ENCODE peak calls at places on chromosomes 7 and 10, in six cellular contexts. One of them, this sample, is unnamed.

GRCh38 chr10:130403153-130403890 is 267.1 kb downstream of the GLRX3 start:
- DNase-seq in A549: no peak
- DNase-seq in GM12878: no peak
- DNase-seq in HepG2: no peak
- DNase-seq in K562: no peak
- DNase-seq in endothelial cell of umbilical vein: no peak
- DNase-seq in this sample: no peak

GRCh38 chr10:87089746-87090145 is 4.9 kb downstream of the GLUD1 start:
- DNase-seq in A549: no peak
- DNase-seq in GM12878: no peak
- DNase-seq in HepG2: no peak
- DNase-seq in K562: no peak
- DNase-seq in endothelial cell of umbilical vein: no peak
- DNase-seq in this sample: no peak

GRCh38 chr7:98930921-98931320 is 52.6 kb downstream of the TRRAP start:
- DNase-seq in A549: no peak
- DNase-seq in GM12878: peak
- DNase-seq in HepG2: no peak
- DNase-seq in K562: no peak
- DNase-seq in endothelial cell of umbilical vein: peak
- DNase-seq in this sample: no peak

GRCh38 chr7:50791363-50791762 is 8.7 kb upstream of the GRB10 start:
- DNase-seq in A549: no peak
- DNase-seq in GM12878: no peak
- DNase-seq in HepG2: no peak
- DNase-seq in K562: peak
- DNase-seq in endothelial cell of umbilical vein: no peak
- DNase-seq in this sample: peak

GRCh38 chr10:71244638-71245419 is 32.5 kb downstream of the UNC5B start:
- DNase-seq in A549: no peak
- DNase-seq in GM12878: no peak
- DNase-seq in HepG2: no peak
- DNase-seq in K562: no peak
- DNase-seq in endothelial cell of umbilical vein: peak
- DNase-seq in this sample: no peak

GRCh38 chr10:2876032-2876431 is 191.3 kb upstream of the PFKP start:
- DNase-seq in A549: no peak
- DNase-seq in GM12878: no peak
- DNase-seq in HepG2: no peak
- DNase-seq in K562: no peak
- DNase-seq in endothelial cell of umbilical vein: no peak
- DNase-seq in this sample: no peak

GRCh38 chr7:112982441-112983063 is 104.1 kb downstream of the GPR85 start:
- DNase-seq in A549: no peak
- DNase-seq in GM12878: no peak
- DNase-seq in HepG2: no peak
- DNase-seq in K562: no peak
- DNase-seq in endothelial cell of umbilical vein: no peak
- DNase-seq in this sample: no peak

GRCh38 chr7:13414181-13414580 is 575.3 kb downstream of the ETV1 start:
- DNase-seq in A549: no peak
- DNase-seq in GM12878: no peak
- DNase-seq in HepG2: no peak
- DNase-seq in K562: no peak
- DNase-seq in endothelial cell of umbilical vein: no peak
- DNase-seq in this sample: no peak

GRCh38 chr10:67668448-67668847 is 27.5 kb downstream of the CTNNA3 start:
- DNase-seq in A549: no peak
- DNase-seq in GM12878: no peak
- DNase-seq in HepG2: peak
- DNase-seq in K562: no peak
- DNase-seq in endothelial cell of umbilical vein: peak
- DNase-seq in this sample: no peak

GRCh38 chr10:51073461-51074237 is 638 bp upstream of the PRKG1 start:
- DNase-seq in A549: no peak
- DNase-seq in GM12878: no peak
- DNase-seq in HepG2: no peak
- DNase-seq in K562: peak
- DNase-seq in endothelial cell of umbilical vein: no peak
- DNase-seq in this sample: no peak

GRCh38 chr7:133662276-133662675 is 409.4 kb downstream of the EXOC4 start:
- DNase-seq in A549: no peak
- DNase-seq in GM12878: no peak
- DNase-seq in HepG2: no peak
- DNase-seq in K562: no peak
- DNase-seq in endothelial cell of umbilical vein: no peak
- DNase-seq in this sample: no peak

GRCh38 chr7:114722562-114722961 is 199.3 kb upstream of the MDFIC start:
- DNase-seq in A549: no peak
- DNase-seq in GM12878: no peak
- DNase-seq in HepG2: no peak
- DNase-seq in K562: no peak
- DNase-seq in endothelial cell of umbilical vein: no peak
- DNase-seq in this sample: no peak

GRCh38 chr10:35300063-35300699 is 36.1 kb upstream of the CCNY start:
- DNase-seq in A549: peak
- DNase-seq in GM12878: peak
- DNase-seq in HepG2: no peak
- DNase-seq in K562: peak
- DNase-seq in endothelial cell of umbilical vein: no peak
- DNase-seq in this sample: no peak

GRCh38 chr7:44277851-44278250 is 47.5 kb downstream of the CAMK2B start:
- DNase-seq in A549: no peak
- DNase-seq in GM12878: no peak
- DNase-seq in HepG2: no peak
- DNase-seq in K562: no peak
- DNase-seq in endothelial cell of umbilical vein: no peak
- DNase-seq in this sample: no peak

GRCh38 chr7:48390381-48391327 is 219.4 kb downstream of the ABCA13 start:
- DNase-seq in A549: no peak
- DNase-seq in GM12878: no peak
- DNase-seq in HepG2: no peak
- DNase-seq in K562: no peak
- DNase-seq in endothelial cell of umbilical vein: no peak
- DNase-seq in this sample: peak

GRCh38 chr10:117221156-117221711 is 19.7 kb upstream of the SLC18A2 start:
- DNase-seq in A549: peak
- DNase-seq in GM12878: no peak
- DNase-seq in HepG2: peak
- DNase-seq in K562: no peak
- DNase-seq in endothelial cell of umbilical vein: no peak
- DNase-seq in this sample: peak

GRCh38 chr7:92914645-92915044 is 78.3 kb upstream of the CDK6 start:
- DNase-seq in A549: no peak
- DNase-seq in GM12878: no peak
- DNase-seq in HepG2: no peak
- DNase-seq in K562: peak
- DNase-seq in endothelial cell of umbilical vein: no peak
- DNase-seq in this sample: no peak

GRCh38 chr10:32104622-32105509 is 48.6 kb upstream of the KIF5B start:
- DNase-seq in A549: no peak
- DNase-seq in GM12878: no peak
- DNase-seq in HepG2: peak
- DNase-seq in K562: no peak
- DNase-seq in endothelial cell of umbilical vein: no peak
- DNase-seq in this sample: no peak

GRCh38 chr7:138396251-138397070 is 63.6 kb upstream of the TRIM24 start:
- DNase-seq in A549: peak
- DNase-seq in GM12878: peak
- DNase-seq in HepG2: peak
- DNase-seq in K562: no peak
- DNase-seq in endothelial cell of umbilical vein: no peak
- DNase-seq in this sample: no peak

GRCh38 chr7:128116740-128117139 is 85.5 kb upstream of the LRRC4 start:
- DNase-seq in A549: no peak
- DNase-seq in GM12878: no peak
- DNase-seq in HepG2: peak
- DNase-seq in K562: no peak
- DNase-seq in endothelial cell of umbilical vein: no peak
- DNase-seq in this sample: no peak

GRCh38 chr10:55203319-55203718 is 402.3 kb upstream of the PCDH15 start:
- DNase-seq in A549: no peak
- DNase-seq in GM12878: no peak
- DNase-seq in HepG2: no peak
- DNase-seq in K562: no peak
- DNase-seq in endothelial cell of umbilical vein: no peak
- DNase-seq in this sample: no peak

DNA sequence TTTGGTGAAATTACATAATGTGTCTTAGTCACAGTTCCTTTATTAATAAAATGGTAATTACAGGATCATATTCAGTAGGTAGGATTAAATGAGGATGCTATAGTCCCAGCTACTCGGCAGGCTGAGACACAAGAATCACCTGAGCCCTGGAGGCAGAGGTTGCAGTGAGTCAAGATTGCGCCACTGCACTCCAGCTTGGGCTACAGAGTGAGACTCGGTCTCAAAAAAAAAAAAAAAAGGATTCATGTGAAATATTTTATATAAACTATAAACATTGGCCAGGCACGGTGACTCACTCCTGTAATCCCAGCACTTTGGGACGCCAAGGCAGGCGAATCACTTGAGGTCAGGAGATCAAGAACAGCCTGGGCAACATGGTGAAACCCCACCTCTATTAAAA is 197.9 kb downstream of the IMMP2L start:
- DNase-seq in A549: no peak
- DNase-seq in GM12878: no peak
- DNase-seq in HepG2: no peak
- DNase-seq in K562: no peak
- DNase-seq in endothelial cell of umbilical vein: no peak
- DNase-seq in this sample: no peak
- TF ChIP-seq MYC in A549: no peak
- TF ChIP-seq MYC in GM12878: no peak
- TF ChIP-seq MYC in HepG2: no peak
- TF ChIP-seq MYC in K562: no peak
- TF ChIP-seq MYC in endothelial cell of umbilical vein: no peak
- TF ChIP-seq MYC in this sample: no peak

GRCh38 chr10:48672596-48673255 is 11.9 kb upstream of the WDFY4 start:
- DNase-seq in A549: no peak
- DNase-seq in GM12878: peak
- DNase-seq in HepG2: no peak
- DNase-seq in K562: no peak
- DNase-seq in endothelial cell of umbilical vein: no peak
- DNase-seq in this sample: no peak

GRCh38 chr10:48670978-48671913 is 13.4 kb upstream of the WDFY4 start:
- DNase-seq in A549: no peak
- DNase-seq in GM12878: no peak
- DNase-seq in HepG2: no peak
- DNase-seq in K562: no peak
- DNase-seq in endothelial cell of umbilical vein: no peak
- DNase-seq in this sample: no peak

GRCh38 chr10:48671914-48672595 is 12.6 kb upstream of the WDFY4 start:
- DNase-seq in A549: no peak
- DNase-seq in GM12878: peak
- DNase-seq in HepG2: no peak
- DNase-seq in K562: no peak
- DNase-seq in endothelial cell of umbilical vein: no peak
- DNase-seq in this sample: no peak

DNA sequence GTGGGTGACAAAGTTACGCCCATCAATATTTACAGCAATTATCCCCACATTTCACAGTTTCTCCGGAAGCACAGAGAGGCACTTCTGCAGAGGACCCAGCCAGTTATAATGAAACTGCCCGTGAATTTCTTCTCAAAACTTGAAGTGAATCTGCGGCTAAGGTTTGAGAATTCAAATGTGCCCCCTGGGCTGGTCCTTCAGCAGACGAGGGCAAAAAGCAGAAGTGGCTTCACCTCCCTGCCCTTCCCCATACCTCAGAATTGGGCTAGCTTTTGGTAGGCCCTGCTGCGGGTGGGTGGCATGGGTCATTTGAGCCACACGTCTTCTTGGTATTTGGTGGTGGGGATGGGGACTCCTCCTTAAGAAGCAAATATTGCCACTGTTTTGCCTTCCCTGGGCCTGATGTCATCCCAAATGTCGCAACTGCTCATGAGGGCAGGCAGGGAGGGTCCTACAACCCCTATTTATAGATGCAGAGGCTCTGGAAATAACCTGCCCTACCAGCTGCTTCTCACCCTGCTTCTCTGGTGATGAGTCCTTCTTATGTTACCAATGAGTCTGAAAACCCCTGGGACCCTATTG is 16.6 kb upstream of the WDFY4 start:
- DNase-seq in A549: no peak
- DNase-seq in GM12878: peak
- DNase-seq in HepG2: no peak
- DNase-seq in K562: no peak
- DNase-seq in endothelial cell of umbilical vein: no peak
- DNase-seq in this sample: peak
- TF ChIP-seq POLR2A in A549: no peak
- TF ChIP-seq POLR2A in GM12878: no peak
- TF ChIP-seq POLR2A in HepG2: no peak
- TF ChIP-seq POLR2A in K562: no peak
- TF ChIP-seq POLR2A in endothelial cell of umbilical vein: no peak
- TF ChIP-seq POLR2A in this sample: no peak

DNA sequence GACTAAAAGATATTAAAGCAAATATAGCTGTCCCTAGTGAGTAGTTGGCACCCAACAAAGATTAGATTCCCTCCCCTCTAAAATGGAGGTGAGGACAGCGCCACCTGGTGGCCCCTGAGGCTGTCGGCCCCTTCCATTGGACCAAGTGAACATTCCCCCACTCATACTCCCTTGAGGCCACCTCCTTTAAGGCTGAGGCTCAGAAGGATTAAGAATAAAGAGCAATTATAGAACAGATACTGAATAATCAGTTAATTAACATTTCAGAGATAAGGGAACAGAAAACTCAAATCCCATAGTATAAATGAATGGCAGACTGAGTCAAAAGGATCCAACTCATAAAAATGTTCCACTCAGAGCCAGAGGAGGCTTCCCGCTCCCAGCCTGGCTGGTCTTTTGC is 130.4 kb upstream of the GHITM start:
- DNase-seq in A549: peak
- DNase-seq in GM12878: no peak
- DNase-seq in HepG2: no peak
- DNase-seq in K562: peak
- DNase-seq in endothelial cell of umbilical vein: peak
- DNase-seq in this sample: peak
- TF ChIP-seq CTCF in A549: peak
- TF ChIP-seq CTCF in GM12878: peak
- TF ChIP-seq CTCF in HepG2: peak
- TF ChIP-seq CTCF in K562: peak
- TF ChIP-seq CTCF in endothelial cell of umbilical vein: peak
- TF ChIP-seq CTCF in this sample: peak

DNA sequence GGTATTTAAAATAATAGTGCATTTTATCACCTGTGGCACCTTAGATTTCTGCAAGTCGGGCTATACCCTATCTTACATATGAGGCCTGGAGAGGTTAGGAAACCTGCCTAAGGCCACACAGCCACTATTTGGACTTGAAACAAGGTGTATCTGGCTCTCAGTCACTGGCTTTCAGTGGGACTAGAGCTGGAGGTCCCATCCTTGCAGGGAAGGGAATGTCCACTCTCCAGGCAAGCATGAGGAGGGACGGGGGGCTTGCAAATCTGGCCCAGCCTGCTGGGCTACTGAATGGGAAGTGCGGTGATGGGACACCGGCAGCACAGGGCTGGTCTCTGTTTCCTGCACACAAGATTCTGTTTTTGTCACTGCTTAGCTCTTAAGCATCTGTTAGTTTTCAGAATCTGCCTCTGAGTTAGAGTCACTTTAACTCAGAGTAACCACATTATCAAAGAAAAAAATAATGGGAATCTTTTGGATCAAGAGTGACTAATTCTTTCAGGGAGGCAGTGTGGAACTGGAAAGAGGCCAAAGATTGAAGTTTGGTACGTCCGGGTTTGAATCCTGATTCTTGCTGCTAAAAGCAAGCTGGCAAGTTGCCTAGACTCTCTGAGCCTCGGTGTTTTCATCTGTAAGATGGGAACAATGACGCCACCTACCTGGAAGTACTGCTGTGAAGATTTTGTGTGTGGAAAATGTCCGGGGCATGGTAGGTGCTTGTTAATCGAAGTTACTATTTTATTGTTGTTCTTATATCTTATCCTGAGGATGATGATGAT is 33.8 kb upstream of the HABP2 start:
- DNase-seq in A549: no peak
- DNase-seq in GM12878: no peak
- DNase-seq in HepG2: no peak
- DNase-seq in K562: no peak
- DNase-seq in endothelial cell of umbilical vein: no peak
- DNase-seq in this sample: no peak
- TF ChIP-seq MYC in A549: no peak
- TF ChIP-seq MYC in GM12878: no peak
- TF ChIP-seq MYC in HepG2: no peak
- TF ChIP-seq MYC in K562: no peak
- TF ChIP-seq MYC in endothelial cell of umbilical vein: no peak
- TF ChIP-seq MYC in this sample: no peak

This sample was measured in NB4.